ENCODE peak calls at places on chromosomes 1 and 21, in nine cellular contexts. G is cardiac muscle cell, I is breast epithelium, V is NB4, R is pancreas, J is tibial nerve, E is B cell, H is left ventricle myocardium inferior, L is HFFc6. S is an unnamed sample.

GRCh38 chr1:172897738-172898137 is 153.0 kb downstream of the TNFSF18 start:
- DNase-seq in H (no peak), G (peak; percentile 61), L (no peak), V (no peak), E (no peak), J (no peak), I (no peak), R (no peak), S (no peak)

GRCh38 chr1:50658421-50659076 is 235.3 kb upstream of the DMRTA2 start:
- DNase-seq in G (peak; percentile 26), H (no peak), I (no peak), E (no peak), V (no peak), L (peak; percentile 39), J (no peak), R (no peak), S (no peak)

GRCh38 chr1:34910425-34910824 is 19.0 kb downstream of the DLGAP3 start:
- DNase-seq in V (no peak), E (no peak), R (no peak), J (no peak), H (no peak), L (no peak), G (no peak), I (no peak), S (no peak)

GRCh38 chr1:116373451-116374339 is 651 bp downstream of the ATP1A1 start:
- DNase-seq in E (peak; percentile 65), G (peak; percentile 56), I (peak; percentile 78), R (peak; percentile 62), H (peak; percentile 71), V (peak; percentile 75), J (peak; percentile 53), L (no peak), S (peak; percentile 59)

GRCh38 chr1:235866207-235866912 is at the start of gene LYST:
- DNase-seq in E (peak; percentile 74), H (peak; percentile 40), V (peak; percentile 75), J (peak; percentile 45), L (peak; percentile 62), R (no peak), G (peak; percentile 36), I (peak; percentile 45), S (peak; percentile 58)

GRCh38 chr1:214154596-214155261 is 126.2 kb upstream of the SMYD2 start:
- DNase-seq in J (no peak), R (no peak), E (no peak), L (no peak), V (no peak), I (no peak), G (no peak), H (no peak), S (no peak)

GRCh38 chr1:153608742-153609584 is 4.0 kb downstream of the S100A16 start:
- DNase-seq in L (peak; percentile 97), J (peak; percentile 69), V (peak; percentile 82), H (peak; percentile 70), E (no peak), G (peak; percentile 91), I (peak; percentile 79), R (no peak), S (no peak)

GRCh38 chr1:156420209-156421061 is 51.4 kb downstream of the RHBG start:
- DNase-seq in R (no peak), G (no peak), E (no peak), L (no peak), J (no peak), V (no peak), H (no peak), I (no peak), S (peak; percentile 86)

GRCh38 chr1:230067441-230067870 is 418 bp downstream of the GALNT2 start:
- DNase-seq in J (peak; percentile 28), L (no peak), E (no peak), V (peak; percentile 66), I (peak; percentile 32), R (peak; percentile 56), H (no peak), G (peak; percentile 57), S (peak; percentile 60)

GRCh38 chr1:230068952-230069684 is 2.1 kb downstream of the GALNT2 start:
- DNase-seq in G (no peak), I (no peak), E (no peak), J (no peak), H (no peak), V (peak; percentile 28), L (no peak), R (no peak), S (peak; percentile 41)

GRCh38 chr1:230066466-230067404 is at the start of gene GALNT2:
- DNase-seq in E (peak; percentile 88), L (peak; percentile 77), G (peak; percentile 92), I (peak; percentile 79), R (peak; percentile 92), V (peak; percentile 95), J (peak; percentile 63), H (peak; percentile 90), S (peak; percentile 99)

GRCh38 chr1:230069813-230070212 is 2.8 kb downstream of the GALNT2 start:
- DNase-seq in H (no peak), I (no peak), V (no peak), J (no peak), E (no peak), G (no peak), L (no peak), R (no peak), S (no peak)

DNA sequence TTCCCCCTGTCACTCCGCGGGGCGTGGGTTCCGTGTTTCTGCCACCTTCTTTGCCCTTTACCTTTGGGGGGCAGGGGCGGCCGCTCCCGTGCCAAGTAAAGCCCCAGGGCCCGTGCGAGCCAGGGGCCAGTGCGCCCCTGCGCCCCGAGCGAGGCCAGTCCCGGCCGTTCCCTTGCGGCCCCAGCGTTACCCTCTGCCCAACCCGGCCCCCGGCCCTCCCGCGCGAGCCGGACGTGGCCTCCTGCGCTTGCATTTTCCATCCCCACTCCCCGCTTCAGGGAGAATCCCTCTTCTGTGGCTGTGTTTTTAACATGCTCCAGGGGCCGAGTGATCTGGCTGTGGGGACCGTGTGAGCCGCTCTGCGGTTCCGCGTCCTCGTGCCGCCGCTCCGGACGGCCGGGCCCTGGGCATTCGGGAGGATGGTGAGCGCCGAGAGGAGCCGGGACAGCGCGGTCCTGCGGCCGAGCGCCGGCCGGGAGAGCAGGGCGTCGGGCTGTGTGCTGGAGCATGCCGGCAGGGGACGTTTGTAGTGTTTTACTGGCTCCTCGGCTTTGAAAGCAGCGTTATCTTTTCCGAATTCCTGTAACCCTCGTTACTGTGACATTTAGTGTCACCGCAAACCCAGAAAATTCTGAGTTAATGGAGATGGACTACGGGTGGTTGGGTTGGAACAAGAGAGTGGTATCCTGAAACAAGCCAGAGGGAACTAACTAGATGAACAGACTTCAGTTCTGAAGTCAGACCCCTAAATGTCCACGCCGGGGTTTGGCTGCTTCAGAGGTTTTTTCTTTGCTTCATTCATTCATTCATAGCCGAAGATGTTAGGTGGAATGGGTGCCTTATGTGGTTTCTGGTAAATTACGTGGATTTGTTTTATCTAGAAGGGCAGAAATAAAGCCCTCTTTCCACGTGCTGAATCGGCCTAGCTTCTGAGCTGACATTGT is 1.1 kb downstream of the GALNT2 start:
- DNase-seq in L (peak; percentile 11), I (peak; percentile 19), E (no peak), H (peak; percentile 41), G (peak; percentile 36), R (peak; percentile 47), V (peak; percentile 53), J (no peak), S (peak; percentile 50)
- TF ChIP-seq CTCF in L (peak; percentile 35), I (no peak), E (no peak), H (peak; percentile 42), G (peak; percentile 26), R (no peak), V (no peak), J (no peak), S (peak; percentile 7)

DNA sequence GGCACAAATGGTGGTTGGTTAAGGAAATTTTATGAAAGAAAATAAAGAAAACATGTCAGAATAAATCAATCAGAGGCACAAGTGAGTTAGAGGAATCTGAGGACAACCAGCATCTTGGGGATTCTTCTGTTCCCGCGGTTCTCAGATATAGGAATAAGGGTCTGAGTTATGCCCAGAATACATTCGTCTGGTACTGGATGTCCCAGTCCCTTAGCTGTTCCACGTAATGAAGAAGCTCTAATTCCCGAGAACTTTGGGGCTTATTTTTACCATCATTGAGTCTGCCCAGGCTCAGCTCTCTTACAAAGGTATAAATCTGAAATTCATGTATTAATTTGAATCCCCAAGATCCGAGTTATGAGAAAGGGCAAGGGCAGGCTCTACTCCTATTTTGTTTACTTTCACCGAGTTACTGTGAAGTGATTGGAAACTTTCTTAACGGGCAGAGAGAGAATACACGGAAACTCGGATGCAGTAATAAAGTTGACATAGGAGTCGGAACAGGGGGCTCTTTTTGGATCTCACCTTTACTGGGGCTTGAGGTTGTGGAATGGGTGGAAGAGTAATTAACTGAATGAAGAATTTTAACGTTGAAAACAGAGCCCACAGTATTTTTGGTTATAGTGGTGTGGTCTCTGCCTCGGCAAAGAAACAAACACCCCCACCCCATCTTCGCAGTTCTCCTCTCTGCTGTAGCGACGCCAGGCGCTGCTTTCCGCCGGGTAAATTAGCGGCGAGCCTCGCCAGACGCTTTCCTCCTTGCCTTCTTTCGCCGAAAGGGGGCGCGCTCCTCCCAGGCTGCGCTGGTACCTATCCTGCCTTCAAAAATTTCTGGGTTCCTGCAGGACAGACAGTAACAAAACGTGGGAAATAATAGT is 7.1 kb downstream of the PRRX1 start:
- DNase-seq in V (no peak), G (peak; percentile 78), H (peak; percentile 48), R (no peak), J (peak; percentile 62), L (no peak), E (no peak), I (no peak), S (no peak)
- TF ChIP-seq CTCF in V (no peak), G (peak; percentile 85), H (peak; percentile 70), R (no peak), J (peak; percentile 72), L (no peak), E (no peak), I (peak; percentile 26), S (peak; percentile 77)

DNA sequence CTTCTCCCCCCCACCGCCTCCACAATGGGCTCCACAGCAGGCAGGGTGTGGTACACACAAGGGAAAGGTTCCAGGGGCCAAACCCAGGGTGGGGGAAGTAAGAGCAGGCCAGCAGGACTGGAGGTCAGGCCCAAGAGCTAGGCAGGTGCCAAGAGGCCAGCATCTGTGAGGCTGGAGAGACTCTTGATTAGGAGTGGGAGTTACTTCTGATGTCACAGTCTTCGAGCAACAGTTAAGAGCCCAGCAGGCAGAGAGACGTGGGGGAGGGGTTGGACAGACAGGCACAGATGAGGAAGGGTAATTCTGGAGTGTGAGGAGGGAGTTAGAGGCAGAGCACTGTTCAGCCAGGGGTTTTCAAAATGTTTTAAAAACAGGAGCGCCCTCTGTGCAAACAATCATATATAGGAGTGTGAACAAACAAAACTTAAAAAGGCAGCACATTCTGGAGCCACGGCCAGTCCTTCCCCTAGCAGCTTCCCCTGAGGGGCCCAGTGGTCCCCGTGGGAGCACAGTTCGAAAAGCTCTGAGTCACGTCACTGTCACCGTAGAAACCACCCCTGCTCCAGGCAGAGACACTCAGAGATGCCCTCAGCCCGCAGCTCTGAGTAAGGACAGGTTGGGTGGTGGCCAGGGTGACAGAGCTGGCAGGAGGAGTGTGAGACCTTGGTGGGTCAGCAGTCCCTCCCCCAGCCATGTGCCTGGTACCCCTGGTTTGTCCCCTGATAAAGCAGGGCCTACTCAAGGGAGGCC is 55.6 kb downstream of the SLC9A1 start:
- DNase-seq in L (peak; percentile 90), R (no peak), E (peak; percentile 90), H (peak; percentile 80), I (peak; percentile 51), V (peak; percentile 90), J (peak; percentile 47), G (peak; percentile 84), S (peak; percentile 77)
- TF ChIP-seq CTCF in L (peak; percentile 44), R (no peak), E (no peak), H (no peak), I (no peak), V (no peak), J (no peak), G (no peak), S (no peak)

GRCh38 chr21:44741921-44742320 is 30.5 kb upstream of the TSPEAR start:
- DNase-seq in L (no peak), R (no peak), G (no peak), E (no peak), H (no peak), I (no peak), J (no peak), V (no peak), S (no peak)

GRCh38 chr21:44740721-44741120 is 29.3 kb upstream of the TSPEAR start:
- DNase-seq in G (no peak), R (no peak), J (no peak), E (no peak), I (no peak), L (no peak), V (no peak), H (no peak), S (no peak)

GRCh38 chr21:44739316-44739715 is 27.9 kb upstream of the TSPEAR start:
- DNase-seq in V (no peak), E (no peak), L (no peak), G (no peak), I (no peak), H (no peak), J (no peak), R (no peak), S (no peak)

GRCh38 chr21:44738621-44739020 is 27.2 kb upstream of the TSPEAR start:
- DNase-seq in H (no peak), G (no peak), V (no peak), J (no peak), R (no peak), I (no peak), L (no peak), E (no peak), S (no peak)

GRCh38 chr21:44742418-44743153 is 31.2 kb upstream of the TSPEAR start:
- DNase-seq in L (peak; percentile 15), V (peak; percentile 53), E (no peak), G (peak; percentile 30), J (no peak), I (no peak), R (no peak), H (no peak), S (no peak)
- TF ChIP-seq CTCF in L (peak; percentile 62), V (peak; percentile 33), E (no peak), G (peak; percentile 34), J (no peak), I (no peak), R (no peak), H (peak; percentile 48), S (peak; percentile 25)

S was measured in GM13977.